ENCODE peak calls at places on chromosome 10, in six cellular contexts. L is hepatocyte, M is mammary epithelial cell, V is uterus, Q is cardiac fibroblast, T is A549. H is an unnamed sample.

GRCh38 chr10:4249841-4250496 is 465.0 kb upstream of the KLF6 start:
- DNase-seq in Q (no peak), T (no peak), V (no peak), L (no peak), M (peak; percentile 98), H (no peak)

GRCh38 chr10:34916368-34916767 is 101.3 kb upstream of the PARD3 start:
- DNase-seq in M (peak; percentile 76), V (peak; percentile 20), Q (peak; percentile 68), L (no peak), T (no peak), H (peak; percentile 76)

GRCh38 chr10:93600446-93600860 is 582 bp downstream of the RBP4 start:
- DNase-seq in Q (no peak), M (no peak), T (no peak), V (no peak), L (peak; percentile 32), H (no peak)

GRCh38 chr10:86661161-86662025 is 6.9 kb upstream of the LDB3 start:
- DNase-seq in Q (peak; percentile 72), V (no peak), M (peak; percentile 25), L (no peak), T (no peak), H (peak; percentile 34)

GRCh38 chr10:30990351-30990750 is 41.3 kb downstream of the ZNF438 start:
- DNase-seq in Q (no peak), L (no peak), T (no peak), V (no peak), M (no peak), H (no peak)

GRCh38 chr10:49512121-49512809 is 26.7 kb downstream of the ERCC6 start:
- DNase-seq in Q (peak; percentile 62), M (peak; percentile 7), L (peak; percentile 52), V (no peak), T (peak; percentile 48), H (no peak)

GRCh38 chr10:23035569-23035968 is 59.8 kb upstream of the MSRB2 start:
- DNase-seq in L (peak; percentile 22), M (peak; percentile 2), V (no peak), T (peak; percentile 26), Q (no peak), H (peak; percentile 10)

GRCh38 chr10:106226123-106226522 is 938.4 kb downstream of the SORCS1 start:
- DNase-seq in V (no peak), M (no peak), Q (no peak), T (no peak), L (no peak), H (no peak)

GRCh38 chr10:70461397-70462348 is 16.9 kb upstream of the PALD1 start:
- DNase-seq in L (peak; percentile 72), Q (peak; percentile 59), T (peak; percentile 64), V (peak; percentile 42), M (peak; percentile 48), H (peak; percentile 35)

GRCh38 chr10:27644307-27644939 is 101.2 kb downstream of the MKX start:
- DNase-seq in Q (no peak), L (no peak), V (no peak), M (no peak), T (no peak), H (peak; percentile 39)

GRCh38 chr10:70650751-70651150 is 21.6 kb upstream of the ADAMTS14 start:
- DNase-seq in V (no peak), L (no peak), T (no peak), M (no peak), Q (no peak), H (no peak)

GRCh38 chr10:48449501-48450232 is 143.2 kb downstream of the MAPK8 start:
- DNase-seq in M (no peak), Q (no peak), L (peak; percentile 1), T (no peak), V (no peak), H (no peak)

GRCh38 chr10:27413387-27413786 is 90.7 kb upstream of the RAB18 start:
- DNase-seq in L (no peak), V (no peak), T (no peak), M (no peak), Q (no peak), H (no peak)

GRCh38 chr10:79229081-79229541 is 118.2 kb upstream of the PPIF start:
- DNase-seq in L (peak; percentile 46), V (no peak), Q (no peak), T (no peak), M (peak; percentile 72), H (no peak)

GRCh38 chr10:13056461-13057077 is 43.4 kb upstream of the OPTN start:
- DNase-seq in M (peak; percentile 8), V (no peak), Q (peak; percentile 43), L (peak; percentile 50), T (peak; percentile 23), H (peak; percentile 9)

GRCh38 chr10:310371-310770 is 175.1 kb downstream of the ZMYND11 start:
- DNase-seq in T (no peak), Q (peak; percentile 41), V (no peak), L (no peak), M (no peak), H (no peak)

GRCh38 chr10:22599048-22599561 is 115.3 kb downstream of the PIP4K2A start:
- DNase-seq in Q (peak; percentile 54), T (no peak), V (no peak), M (peak; percentile 41), L (no peak), H (peak; percentile 45)

GRCh38 chr10:3708830-3709229 is 76.2 kb downstream of the KLF6 start:
- DNase-seq in M (no peak), Q (peak; percentile 43), V (no peak), L (no peak), T (no peak), H (no peak)

GRCh38 chr10:12191715-12192114 is 4.0 kb downstream of the NUDT5 start:
- DNase-seq in T (no peak), M (no peak), V (no peak), Q (peak; percentile 15), L (no peak), H (peak; percentile 56)

GRCh38 chr10:86654411-86655172 is at the start of gene OPN4:
- DNase-seq in T (no peak), M (no peak), Q (no peak), L (no peak), V (peak; percentile 7), H (peak; percentile 36)

GRCh38 chr10:32970910-32971309 is 12.9 kb upstream of the ITGB1 start:
- DNase-seq in T (no peak), L (no peak), M (no peak), Q (no peak), V (no peak), H (no peak)

GRCh38 chr10:77341055-77341454 is 296.6 kb downstream of the KCNMA1 start:
- DNase-seq in L (no peak), Q (peak; percentile 11), M (no peak), T (no peak), V (no peak), H (no peak)

DNA sequence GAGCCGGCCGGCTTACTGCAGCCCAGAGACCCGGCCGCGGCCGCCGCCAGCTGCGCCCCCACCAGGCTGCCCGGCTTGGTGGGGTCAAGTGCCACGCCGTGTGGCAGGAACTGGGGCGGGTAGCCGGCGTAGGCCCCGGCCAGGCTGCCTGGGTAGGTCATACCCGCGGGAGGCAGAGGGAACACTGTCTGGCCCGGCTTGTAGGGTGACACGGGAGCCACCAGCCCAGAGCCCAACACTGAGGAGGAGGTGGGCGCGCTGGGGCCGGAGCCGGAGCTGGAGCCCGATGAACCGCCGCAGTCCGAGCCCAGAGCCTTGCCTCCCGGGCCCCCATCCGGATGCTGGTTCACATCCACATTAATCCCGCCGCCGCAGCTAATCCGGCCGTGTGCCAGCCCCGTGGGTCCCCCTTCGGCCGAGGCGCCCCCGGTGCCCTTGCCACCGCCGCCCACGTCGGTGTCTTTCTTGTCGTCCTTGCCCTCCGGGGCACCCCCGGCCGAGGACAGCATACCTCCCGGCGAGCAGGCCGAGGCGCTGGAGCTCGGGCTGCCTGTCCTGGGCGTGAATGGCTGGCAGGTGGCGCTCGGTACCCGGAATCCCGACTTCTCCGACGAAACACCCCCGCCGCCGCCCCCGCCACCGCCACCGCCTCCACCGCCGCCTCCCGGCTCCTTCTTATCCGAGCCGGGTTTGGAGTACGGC is 2.0 kb downstream of the ZNF503 start:
- DNase-seq in V (peak; percentile 88), Q (peak; percentile 87), L (peak; percentile 89), M (peak; percentile 71), T (peak; percentile 70), H (peak; percentile 69)
- TF ChIP-seq CTCF in V (peak; percentile 50), Q (peak; percentile 52), L (peak; percentile 55), M (peak; percentile 36), T (peak; percentile 60), H (peak; percentile 44)

DNA sequence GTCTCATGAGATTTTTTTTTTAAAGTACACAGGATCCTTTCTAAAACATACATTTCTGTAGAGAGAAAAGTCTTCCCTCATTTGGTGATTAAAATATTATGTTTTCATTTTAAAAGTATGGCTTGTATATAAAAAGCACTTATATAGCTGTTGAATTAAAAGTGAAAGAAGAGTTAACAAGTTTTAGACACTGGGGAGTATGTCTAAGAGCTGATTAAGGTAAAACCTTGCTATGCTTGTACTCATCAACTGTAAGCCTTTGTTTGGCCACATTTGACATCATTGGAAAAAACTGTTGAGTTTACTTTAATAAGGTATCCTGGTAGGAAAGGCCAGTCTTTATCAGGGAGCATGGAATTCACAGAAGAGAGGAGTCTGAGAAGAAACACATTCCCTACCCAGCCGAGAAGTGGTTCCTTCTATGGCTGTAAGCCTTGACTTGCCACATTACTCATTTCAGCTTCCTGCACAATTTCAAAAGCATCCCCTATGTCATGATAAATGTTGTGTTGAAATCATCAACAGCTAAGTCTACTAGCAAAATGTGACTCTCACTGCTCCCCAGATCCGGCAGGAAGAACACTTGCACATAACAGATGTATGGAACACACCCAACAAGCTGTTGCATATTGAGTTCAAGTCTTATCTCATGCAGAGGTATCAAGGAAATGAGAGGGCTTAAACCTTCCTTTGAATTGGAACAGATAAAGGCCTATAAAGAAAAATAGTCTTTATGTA is 171.8 kb upstream of the CDK1 start:
- DNase-seq in M (peak; percentile 83), Q (peak; percentile 86), V (no peak), T (no peak), L (peak; percentile 16), H (peak; percentile 94)
- H3K4me3 ChIP-seq in M (no peak overlapping the region), Q (no peak overlapping the region), V (no peak overlapping the region), T (no peak overlapping the region), L (no peak overlapping the region), H (no peak overlapping the region)

GRCh38 chr10:51843966-51844365 is 144.6 kb upstream of the CSTF2T start:
- DNase-seq in M (no peak), T (no peak), V (no peak), Q (no peak), L (no peak), H (no peak)
- TF ChIP-seq CTCF in M (no peak), T (no peak), V (no peak), Q (no peak), L (no peak), H (no peak)

GRCh38 chr10:119447823-119448546 is 94.5 kb downstream of the RGS10 start:
- DNase-seq in V (no peak), L (no peak), M (no peak), T (no peak), Q (no peak), H (no peak)
- H3K4me3 ChIP-seq in V (no peak overlapping the region), L (no peak overlapping the region), M (no peak overlapping the region), T (no peak overlapping the region), Q (no peak overlapping the region), H (no peak overlapping the region)

GRCh38 chr10:62019685-62020361 is 118.3 kb downstream of the ARID5B start:
- DNase-seq in Q (peak; percentile 50), M (no peak), T (no peak), V (no peak), L (no peak), H (peak; percentile 48)
- TF ChIP-seq CTCF in Q (no peak), M (no peak), T (no peak), V (no peak), L (no peak), H (no peak)

DNA sequence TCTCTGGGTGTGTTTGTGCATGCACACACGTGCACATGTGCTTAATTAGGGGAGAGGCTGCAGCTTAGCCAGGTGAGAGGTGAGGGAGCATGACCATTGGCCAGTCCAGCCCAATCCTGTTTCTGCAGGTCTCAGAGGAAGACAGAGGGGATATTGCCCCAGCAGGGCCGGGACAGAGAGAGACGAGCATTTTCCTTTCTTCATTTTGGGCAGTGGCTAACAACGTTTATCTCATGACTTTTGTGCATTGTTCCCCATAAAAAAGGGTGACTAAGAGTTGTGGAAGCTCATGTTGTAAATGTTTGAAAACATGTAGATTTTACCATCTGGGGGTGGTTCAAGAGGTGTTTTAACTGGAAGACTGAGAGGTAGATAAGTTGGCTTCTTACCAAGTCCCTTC is 16.9 kb upstream of the DMBT1 start:
- DNase-seq in M (peak; percentile 35), Q (no peak), L (no peak), V (no peak), T (no peak), H (no peak)
- H3K4me3 ChIP-seq in M (no peak overlapping the region), Q (no peak overlapping the region), L (no peak overlapping the region), V (no peak overlapping the region), T (no peak overlapping the region), H (no peak overlapping the region)